ENCODE peak calls at places on chromosome 13, in seven cellular contexts. R, U, H, K, P, G and I are unnamed samples.

GRCh38 chr13:27834095-27834494 is 41.8 kb downstream of the GSX1 start:
- DNase-seq in R (no peak), U (peak), H (no peak), K (no peak), P (no peak), G (no peak), I (no peak)

GRCh38 chr13:39825886-39826285 is 170.4 kb downstream of the COG6 start:
- DNase-seq in R (no peak), U (no peak), H (no peak), K (no peak), P (no peak), G (no peak), I (no peak)

GRCh38 chr13:44098559-44098958 is 218.9 kb downstream of the LACC1 start:
- DNase-seq in R (no peak), U (no peak), H (no peak), K (no peak), P (no peak), G (no peak), I (no peak)

GRCh38 chr13:93539914-93540313 is 313.3 kb downstream of the GPC6 start:
- DNase-seq in R (no peak), U (no peak), H (no peak), K (peak), P (no peak), G (no peak), I (no peak)

GRCh38 chr13:60267498-60268202 is 103.9 kb upstream of the DIAPH3 start:
- DNase-seq in R (no peak), U (no peak), H (no peak), K (no peak), P (no peak), G (no peak), I (peak)

GRCh38 chr13:35961002-35961401 is 170.2 kb downstream of the DCLK1 start:
- DNase-seq in R (no peak), U (no peak), H (no peak), K (no peak), P (no peak), G (no peak), I (no peak)

GRCh38 chr13:80475718-80476117 is 134.8 kb upstream of the SPRY2 start:
- DNase-seq in R (no peak), U (no peak), H (no peak), K (no peak), P (no peak), G (no peak), I (no peak)

GRCh38 chr13:33441015-33441414 is 155.5 kb upstream of the STARD13 start:
- DNase-seq in R (peak), U (no peak), H (no peak), K (peak), P (no peak), G (peak), I (peak)

GRCh38 chr13:28489536-28489935 is 5.4 kb downstream of the FLT1 start:
- DNase-seq in R (peak), U (no peak), H (peak), K (no peak), P (no peak), G (no peak), I (peak)

GRCh38 chr13:113814435-113814821 is 49.4 kb downstream of the GAS6 start:
- DNase-seq in R (no peak), U (no peak), H (no peak), K (no peak), P (no peak), G (no peak), I (peak)

GRCh38 chr13:113811081-113811928 is 52.3 kb downstream of the TMEM255B start:
- DNase-seq in R (no peak), U (no peak), H (no peak), K (no peak), P (no peak), G (no peak), I (no peak)

GRCh38 chr13:113813749-113814434 is 50.0 kb downstream of the GAS6 start:
- DNase-seq in R (no peak), U (no peak), H (no peak), K (no peak), P (no peak), G (no peak), I (no peak)

GRCh38 chr13:113812140-113813036 is 51.5 kb downstream of the GAS6 start:
- DNase-seq in R (no peak), U (no peak), H (no peak), K (no peak), P (no peak), G (no peak), I (no peak)

GRCh38 chr13:113813070-113813748 is 50.7 kb downstream of the GAS6 start:
- DNase-seq in R (no peak), U (no peak), H (no peak), K (no peak), P (no peak), G (no peak), I (no peak)
- H3K4me3 ChIP-seq in R (no peak), U (no peak), H (no peak), K (no peak), P (no peak), G (no peak), I (no peak)

GRCh38 chr13:105940882-105941281 is 594.6 kb downstream of the EFNB2 start:
- DNase-seq in R (no peak), U (no peak), H (no peak), K (no peak), P (no peak), G (no peak), I (no peak)

GRCh38 chr13:105936816-105937215 is 598.6 kb downstream of the EFNB2 start:
- DNase-seq in R (peak), U (no peak), H (no peak), K (no peak), P (no peak), G (no peak), I (peak)

GRCh38 chr13:105937451-105937850 is 598.0 kb downstream of the EFNB2 start:
- DNase-seq in R (no peak), U (no peak), H (peak), K (no peak), P (no peak), G (peak), I (peak)
- TF ChIP-seq CTCF in R (no peak), U (no peak), H (no peak), K (no peak), P (no peak), G (peak), I (no peak)

GRCh38 chr13:111475488-111475887 is 155.0 kb downstream of the TEX29 start:
- DNase-seq in R (no peak), U (peak), H (no peak), K (no peak), P (no peak), G (no peak), I (no peak)
- H3K4me3 ChIP-seq in R (no peak), U (no peak), H (no peak), K (no peak), P (no peak), G (no peak), I (no peak)

GRCh38 chr13:109496216-109496615 is 290.2 kb downstream of the IRS2 start:
- DNase-seq in R (no peak), U (no peak), H (no peak), K (no peak), P (no peak), G (no peak), I (no peak)

GRCh38 chr13:109497917-109498316 is 288.5 kb downstream of the IRS2 start:
- DNase-seq in R (no peak), U (no peak), H (no peak), K (no peak), P (no peak), G (no peak), I (no peak)

GRCh38 chr13:109494955-109495354 is 291.4 kb downstream of the IRS2 start:
- DNase-seq in R (no peak), U (no peak), H (no peak), K (peak), P (no peak), G (no peak), I (peak)

GRCh38 chr13:109500146-109500773 is 286.1 kb downstream of the IRS2 start:
- DNase-seq in R (peak), U (no peak), H (no peak), K (peak), P (no peak), G (peak), I (no peak)
- TF ChIP-seq CTCF in R (no peak), U (no peak), H (no peak), K (peak), P (no peak), G (peak), I (no peak)

DNA sequence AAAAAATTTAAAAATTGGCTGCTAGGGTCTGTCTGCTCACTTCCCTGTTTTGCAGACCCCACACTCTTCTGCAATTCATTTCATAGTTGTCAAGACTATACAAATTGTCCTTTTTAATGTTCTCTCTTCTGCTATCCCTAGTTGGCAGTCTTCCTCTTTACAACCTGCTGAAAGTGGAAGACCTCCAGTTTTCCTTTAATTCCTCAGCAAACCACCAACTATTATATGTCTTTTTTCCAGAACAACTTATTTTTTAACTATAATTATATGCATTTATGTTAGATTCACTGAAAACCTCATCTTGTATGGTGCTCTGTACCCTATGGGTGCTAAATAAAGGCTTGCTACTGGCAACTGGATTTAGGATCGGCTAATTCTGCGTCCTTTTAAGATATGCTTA is 1.1 kb upstream of the PHF11 start:
- DNase-seq in R (peak), U (no peak), H (no peak), K (no peak), P (no peak), G (no peak), I (no peak)
- H3K4me3 ChIP-seq in R (peak), U (peak), H (peak), K (peak), P (peak), G (peak), I (peak)

GRCh38 chr13:113603116-113603710 is 18.7 kb downstream of the TFDP1 start:
- DNase-seq in R (no peak), U (no peak), H (no peak), K (no peak), P (no peak), G (no peak), I (no peak)
- TF ChIP-seq CTCF in R (no peak), U (no peak), H (no peak), K (no peak), P (no peak), G (no peak), I (no peak)